ENCODE peak calls at places on chromosomes 5 and 9, in ten cellular contexts. One of them, this sample, is unnamed.

GRCh38 chr9:137113385-137114159 is 961 bp downstream of the DPP7 start:
- DNase-seq in fibroblast of pulmonary artery: no peak
- DNase-seq in mucosa of descending colon: no peak
- DNase-seq in psoas muscle: no peak
- DNase-seq in neural progenitor cell: no peak
- DNase-seq in GM12865: peak; percentile 62
- DNase-seq in body of pancreas: no peak
- DNase-seq in PC-3: no peak
- DNase-seq in bronchial epithelial cell: no peak
- DNase-seq in hepatocyte: no peak
- DNase-seq in this sample: no peak

GRCh38 chr9:16031486-16031885 is 478.6 kb downstream of the CCDC171 start:
- DNase-seq in fibroblast of pulmonary artery: no peak
- DNase-seq in mucosa of descending colon: no peak
- DNase-seq in psoas muscle: no peak
- DNase-seq in neural progenitor cell: no peak
- DNase-seq in GM12865: no peak
- DNase-seq in body of pancreas: no peak
- DNase-seq in PC-3: no peak
- DNase-seq in bronchial epithelial cell: no peak
- DNase-seq in hepatocyte: no peak
- DNase-seq in this sample: peak; percentile 53

GRCh38 chr9:3464033-3464638 is 61.7 kb downstream of the RFX3 start:
- DNase-seq in fibroblast of pulmonary artery: peak; percentile 68
- DNase-seq in mucosa of descending colon: no peak
- DNase-seq in psoas muscle: no peak
- DNase-seq in neural progenitor cell: no peak
- DNase-seq in GM12865: no peak
- DNase-seq in body of pancreas: no peak
- DNase-seq in PC-3: peak; percentile 6
- DNase-seq in bronchial epithelial cell: no peak
- DNase-seq in hepatocyte: no peak
- DNase-seq in this sample: no peak

GRCh38 chr5:141841376-141841775 is 36.8 kb downstream of the PCDH1 start:
- DNase-seq in fibroblast of pulmonary artery: no peak
- DNase-seq in mucosa of descending colon: peak; percentile 92
- DNase-seq in psoas muscle: no peak
- DNase-seq in neural progenitor cell: no peak
- DNase-seq in GM12865: no peak
- DNase-seq in body of pancreas: peak; percentile 80
- DNase-seq in PC-3: no peak
- DNase-seq in bronchial epithelial cell: no peak
- DNase-seq in hepatocyte: no peak
- DNase-seq in this sample: no peak

GRCh38 chr9:14271078-14271673 is 42.8 kb downstream of the NFIB start:
- DNase-seq in fibroblast of pulmonary artery: peak; percentile 88
- DNase-seq in mucosa of descending colon: peak; percentile 44
- DNase-seq in psoas muscle: peak; percentile 68
- DNase-seq in neural progenitor cell: peak; percentile 43
- DNase-seq in GM12865: no peak
- DNase-seq in body of pancreas: peak; percentile 54
- DNase-seq in PC-3: peak; percentile 51
- DNase-seq in bronchial epithelial cell: peak; percentile 55
- DNase-seq in hepatocyte: peak; percentile 77
- DNase-seq in this sample: peak; percentile 91

GRCh38 chr9:109317979-109318671 is 2.7 kb downstream of the EPB41L4B start:
- DNase-seq in fibroblast of pulmonary artery: no peak
- DNase-seq in mucosa of descending colon: no peak
- DNase-seq in psoas muscle: no peak
- DNase-seq in neural progenitor cell: peak; percentile 50
- DNase-seq in GM12865: no peak
- DNase-seq in body of pancreas: peak; percentile 48
- DNase-seq in PC-3: peak; percentile 39
- DNase-seq in bronchial epithelial cell: peak; percentile 95
- DNase-seq in hepatocyte: no peak
- DNase-seq in this sample: no peak

GRCh38 chr5:132445930-132446329 is 44.6 kb downstream of the IRF1 start:
- DNase-seq in fibroblast of pulmonary artery: no peak
- DNase-seq in mucosa of descending colon: no peak
- DNase-seq in psoas muscle: no peak
- DNase-seq in neural progenitor cell: no peak
- DNase-seq in GM12865: no peak
- DNase-seq in body of pancreas: no peak
- DNase-seq in PC-3: no peak
- DNase-seq in bronchial epithelial cell: peak; percentile 67
- DNase-seq in hepatocyte: no peak
- DNase-seq in this sample: no peak

GRCh38 chr5:148403344-148403743 is 19.6 kb downstream of the FBXO38 start:
- DNase-seq in fibroblast of pulmonary artery: no peak
- DNase-seq in mucosa of descending colon: no peak
- DNase-seq in psoas muscle: no peak
- DNase-seq in neural progenitor cell: no peak
- DNase-seq in GM12865: no peak
- DNase-seq in body of pancreas: no peak
- DNase-seq in PC-3: no peak
- DNase-seq in bronchial epithelial cell: no peak
- DNase-seq in hepatocyte: no peak
- DNase-seq in this sample: no peak

GRCh38 chr9:105191508-105192118 is 52.8 kb upstream of the SLC44A1 start:
- DNase-seq in fibroblast of pulmonary artery: no peak
- DNase-seq in mucosa of descending colon: no peak
- DNase-seq in psoas muscle: no peak
- DNase-seq in neural progenitor cell: no peak
- DNase-seq in GM12865: peak; percentile 91
- DNase-seq in body of pancreas: peak; percentile 39
- DNase-seq in PC-3: peak; percentile 87
- DNase-seq in bronchial epithelial cell: peak; percentile 46
- DNase-seq in hepatocyte: no peak
- DNase-seq in this sample: peak; percentile 32

GRCh38 chr5:146515473-146516150 is 378 bp downstream of the GPR151 start:
- DNase-seq in fibroblast of pulmonary artery: no peak
- DNase-seq in mucosa of descending colon: no peak
- DNase-seq in psoas muscle: no peak
- DNase-seq in neural progenitor cell: no peak
- DNase-seq in GM12865: no peak
- DNase-seq in body of pancreas: no peak
- DNase-seq in PC-3: no peak
- DNase-seq in bronchial epithelial cell: no peak
- DNase-seq in hepatocyte: no peak
- DNase-seq in this sample: no peak

GRCh38 chr9:95177617-95178016 is 139.9 kb downstream of the FANCC start:
- DNase-seq in fibroblast of pulmonary artery: no peak
- DNase-seq in mucosa of descending colon: no peak
- DNase-seq in psoas muscle: no peak
- DNase-seq in neural progenitor cell: no peak
- DNase-seq in GM12865: no peak
- DNase-seq in body of pancreas: no peak
- DNase-seq in PC-3: no peak
- DNase-seq in bronchial epithelial cell: no peak
- DNase-seq in hepatocyte: no peak
- DNase-seq in this sample: no peak

GRCh38 chr5:179285236-179285635 is 60.0 kb downstream of the ADAMTS2 start:
- DNase-seq in fibroblast of pulmonary artery: peak; percentile 44
- DNase-seq in mucosa of descending colon: peak; percentile 15
- DNase-seq in psoas muscle: peak; percentile 91
- DNase-seq in neural progenitor cell: no peak
- DNase-seq in GM12865: no peak
- DNase-seq in body of pancreas: peak; percentile 66
- DNase-seq in PC-3: no peak
- DNase-seq in bronchial epithelial cell: no peak
- DNase-seq in hepatocyte: no peak
- DNase-seq in this sample: no peak

GRCh38 chr5:168165221-168165965 is 126.1 kb upstream of the WWC1 start:
- DNase-seq in fibroblast of pulmonary artery: no peak
- DNase-seq in mucosa of descending colon: peak; percentile 40
- DNase-seq in psoas muscle: no peak
- DNase-seq in neural progenitor cell: peak; percentile 69
- DNase-seq in GM12865: no peak
- DNase-seq in body of pancreas: peak; percentile 12
- DNase-seq in PC-3: no peak
- DNase-seq in bronchial epithelial cell: no peak
- DNase-seq in hepatocyte: no peak
- DNase-seq in this sample: peak; percentile 37

GRCh38 chr9:31030741-31031202 is 1353.7 kb upstream of the ACO1 start:
- DNase-seq in fibroblast of pulmonary artery: peak; percentile 53
- DNase-seq in mucosa of descending colon: no peak
- DNase-seq in psoas muscle: no peak
- DNase-seq in neural progenitor cell: peak; percentile 69
- DNase-seq in GM12865: no peak
- DNase-seq in body of pancreas: no peak
- DNase-seq in PC-3: peak; percentile 7
- DNase-seq in bronchial epithelial cell: peak; percentile 34
- DNase-seq in hepatocyte: peak; percentile 10
- DNase-seq in this sample: peak; percentile 60

GRCh38 chr5:73768-74502 is 18.0 kb upstream of the PLEKHG4B start:
- DNase-seq in fibroblast of pulmonary artery: no peak
- DNase-seq in mucosa of descending colon: no peak
- DNase-seq in psoas muscle: no peak
- DNase-seq in neural progenitor cell: no peak
- DNase-seq in GM12865: no peak
- DNase-seq in body of pancreas: no peak
- DNase-seq in PC-3: no peak
- DNase-seq in bronchial epithelial cell: no peak
- DNase-seq in hepatocyte: no peak
- DNase-seq in this sample: no peak

GRCh38 chr5:71836547-71837112 is 117.6 kb downstream of the CARTPT start:
- DNase-seq in fibroblast of pulmonary artery: peak; percentile 23
- DNase-seq in mucosa of descending colon: no peak
- DNase-seq in psoas muscle: no peak
- DNase-seq in neural progenitor cell: no peak
- DNase-seq in GM12865: no peak
- DNase-seq in body of pancreas: no peak
- DNase-seq in PC-3: no peak
- DNase-seq in bronchial epithelial cell: no peak
- DNase-seq in hepatocyte: no peak
- DNase-seq in this sample: no peak

GRCh38 chr5:96932026-96932425 is 3.9 kb upstream of the LNPEP start:
- DNase-seq in fibroblast of pulmonary artery: no peak
- DNase-seq in mucosa of descending colon: no peak
- DNase-seq in psoas muscle: no peak
- DNase-seq in neural progenitor cell: no peak
- DNase-seq in GM12865: peak; percentile 59
- DNase-seq in body of pancreas: no peak
- DNase-seq in PC-3: no peak
- DNase-seq in bronchial epithelial cell: no peak
- DNase-seq in hepatocyte: no peak
- DNase-seq in this sample: no peak

DNA sequence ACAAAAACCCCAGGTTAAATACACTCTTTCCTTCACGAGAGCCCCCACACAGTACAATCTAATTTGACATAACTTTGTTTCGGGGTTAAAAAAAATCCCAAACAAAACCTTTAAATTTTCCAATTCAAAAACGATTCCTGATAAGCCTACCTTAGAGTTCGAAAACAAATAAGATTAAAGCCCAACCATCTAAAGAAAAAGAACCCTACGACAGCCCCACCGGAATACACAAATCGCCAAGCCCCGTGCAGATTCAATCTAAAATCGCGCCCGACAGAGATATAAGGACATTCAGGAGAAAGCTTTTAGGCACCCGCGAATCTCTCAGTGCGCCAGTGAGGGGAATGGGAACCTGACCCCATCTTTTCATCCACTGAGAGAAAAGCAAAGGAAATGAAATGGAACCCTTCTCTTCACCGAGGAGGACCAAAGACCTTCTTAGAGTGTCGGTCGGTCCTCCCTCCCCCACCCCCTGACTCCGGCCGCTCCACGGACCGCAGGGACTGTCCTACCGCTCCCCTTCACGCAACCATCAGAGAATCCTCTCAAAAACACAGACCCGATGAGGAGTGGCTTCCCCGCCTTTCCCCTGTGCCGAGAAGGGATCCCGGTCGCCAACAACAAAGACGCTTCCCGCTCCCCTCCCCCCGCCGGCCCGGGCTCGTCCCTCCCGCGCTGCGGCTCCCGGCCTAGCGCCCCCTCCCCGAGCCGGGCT is 949 bp downstream of the ABHD17B start:
- DNase-seq in fibroblast of pulmonary artery: peak; percentile 23
- DNase-seq in mucosa of descending colon: peak; percentile 83
- DNase-seq in psoas muscle: peak; percentile 80
- DNase-seq in neural progenitor cell: peak; percentile 86
- DNase-seq in GM12865: peak; percentile 44
- DNase-seq in body of pancreas: peak; percentile 57
- DNase-seq in PC-3: peak; percentile 16
- DNase-seq in bronchial epithelial cell: no peak
- DNase-seq in hepatocyte: peak; percentile 77
- DNase-seq in this sample: peak; percentile 46
- TF ChIP-seq CTCF in fibroblast of pulmonary artery: no peak
- TF ChIP-seq CTCF in mucosa of descending colon: no peak
- TF ChIP-seq CTCF in psoas muscle: no peak
- TF ChIP-seq CTCF in neural progenitor cell: no peak
- TF ChIP-seq CTCF in GM12865: no peak
- TF ChIP-seq CTCF in body of pancreas: no peak
- TF ChIP-seq CTCF in PC-3: no peak
- TF ChIP-seq CTCF in bronchial epithelial cell: no peak
- TF ChIP-seq CTCF in hepatocyte: no peak
- TF ChIP-seq CTCF in this sample: no peak

GRCh38 chr5:34521628-34522290 is 134.4 kb upstream of the RAI14 start:
- DNase-seq in fibroblast of pulmonary artery: no peak
- DNase-seq in mucosa of descending colon: no peak
- DNase-seq in psoas muscle: no peak
- DNase-seq in neural progenitor cell: no peak
- DNase-seq in GM12865: no peak
- DNase-seq in body of pancreas: no peak
- DNase-seq in PC-3: peak; percentile 59
- DNase-seq in bronchial epithelial cell: peak; percentile 46
- DNase-seq in hepatocyte: peak; percentile 40
- DNase-seq in this sample: no peak
- H3K4me3 ChIP-seq in fibroblast of pulmonary artery: no peak overlapping the region
- H3K4me3 ChIP-seq in mucosa of descending colon: no peak overlapping the region
- H3K4me3 ChIP-seq in psoas muscle: no peak overlapping the region
- H3K4me3 ChIP-seq in neural progenitor cell: no peak overlapping the region
- H3K4me3 ChIP-seq in GM12865: no peak overlapping the region
- H3K4me3 ChIP-seq in body of pancreas: no peak overlapping the region
- H3K4me3 ChIP-seq in PC-3: no peak overlapping the region
- H3K4me3 ChIP-seq in bronchial epithelial cell: no peak overlapping the region
- H3K4me3 ChIP-seq in hepatocyte: no peak overlapping the region
- H3K4me3 ChIP-seq in this sample: no peak overlapping the region

GRCh38 chr5:152092580-152092979 is 167.9 kb upstream of the GLRA1 start:
- DNase-seq in fibroblast of pulmonary artery: no peak
- DNase-seq in mucosa of descending colon: no peak
- DNase-seq in psoas muscle: no peak
- DNase-seq in neural progenitor cell: no peak
- DNase-seq in GM12865: no peak
- DNase-seq in body of pancreas: no peak
- DNase-seq in PC-3: peak; percentile 19
- DNase-seq in bronchial epithelial cell: peak; percentile 11
- DNase-seq in hepatocyte: peak; percentile 29
- DNase-seq in this sample: peak; percentile 2
- TF ChIP-seq CTCF in fibroblast of pulmonary artery: no peak
- TF ChIP-seq CTCF in mucosa of descending colon: no peak
- TF ChIP-seq CTCF in psoas muscle: no peak
- TF ChIP-seq CTCF in neural progenitor cell: no peak
- TF ChIP-seq CTCF in GM12865: no peak
- TF ChIP-seq CTCF in body of pancreas: no peak
- TF ChIP-seq CTCF in PC-3: no peak
- TF ChIP-seq CTCF in bronchial epithelial cell: no peak
- TF ChIP-seq CTCF in hepatocyte: no peak
- TF ChIP-seq CTCF in this sample: no peak

DNA sequence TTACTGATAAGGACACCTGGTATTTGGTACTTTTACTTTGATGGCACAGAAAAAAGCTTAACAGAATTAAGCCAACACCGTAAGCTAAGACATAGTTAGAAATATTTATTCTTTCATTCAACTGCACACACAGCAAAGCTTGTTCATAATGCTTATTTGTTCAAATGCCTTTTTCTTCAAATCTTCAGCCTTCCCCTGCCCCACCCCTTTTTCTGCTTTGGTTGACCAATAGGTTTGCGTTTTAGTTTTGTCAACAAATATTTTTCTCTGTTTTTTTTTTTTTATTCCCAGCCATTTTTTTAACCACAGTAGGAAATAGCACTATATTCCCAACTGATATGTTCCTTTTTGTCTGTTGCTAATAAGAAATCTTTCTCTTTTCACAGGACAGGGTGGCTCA is 4.9 kb upstream of the RICTOR start:
- DNase-seq in fibroblast of pulmonary artery: no peak
- DNase-seq in mucosa of descending colon: no peak
- DNase-seq in psoas muscle: no peak
- DNase-seq in neural progenitor cell: no peak
- DNase-seq in GM12865: no peak
- DNase-seq in body of pancreas: no peak
- DNase-seq in PC-3: no peak
- DNase-seq in bronchial epithelial cell: no peak
- DNase-seq in hepatocyte: no peak
- DNase-seq in this sample: no peak
- H3K4me3 ChIP-seq in fibroblast of pulmonary artery: no peak overlapping the region
- H3K4me3 ChIP-seq in mucosa of descending colon: no peak overlapping the region
- H3K4me3 ChIP-seq in psoas muscle: no peak overlapping the region
- H3K4me3 ChIP-seq in neural progenitor cell: no peak overlapping the region
- H3K4me3 ChIP-seq in GM12865: no peak overlapping the region
- H3K4me3 ChIP-seq in body of pancreas: no peak overlapping the region
- H3K4me3 ChIP-seq in PC-3: no peak overlapping the region
- H3K4me3 ChIP-seq in bronchial epithelial cell: no peak overlapping the region
- H3K4me3 ChIP-seq in hepatocyte: no peak overlapping the region
- H3K4me3 ChIP-seq in this sample: no peak overlapping the region

This sample was measured in astrocyte of the spinal cord.